ENCODE peak calls at places on chromosomes 13 and 19, in eight cellular contexts. G is foreskin fibroblast; C is fibroblast of lung; Y is CD8-positive, alpha-beta T cell; I is NB4; A is kidney epithelial cell; R is fibroblast of mammary gland; E is breast epithelium. N is an unnamed sample.

GRCh38 chr19:5396963-5397362 is 56.4 kb upstream of the PTPRS start:
- DNase-seq in G (no peak), C (no peak), Y (no peak), I (no peak), A (no peak), R (no peak), E (no peak), N (no peak)

GRCh38 chr19:41363371-41363752 is 587 bp downstream of the B9D2 start:
- DNase-seq in G (no peak), C (no peak), Y (no peak), I (no peak), A (no peak), R (no peak), E (no peak), N (peak)

GRCh38 chr13:113122571-113123225 is at the start of gene F10:
- DNase-seq in G (peak), C (peak), Y (no peak), I (no peak), A (no peak), R (peak), E (no peak), N (no peak)

GRCh38 chr19:48636859-48637448 is at the start of gene DBP:
- DNase-seq in G (no peak), C (no peak), Y (no peak), I (no peak), A (no peak), R (no peak), E (peak), N (no peak)

GRCh38 chr19:49921871-49922755 is 6.9 kb upstream of the ATF5 start:
- DNase-seq in G (peak), C (peak), Y (no peak), I (peak), A (peak), R (peak), E (no peak), N (no peak)

GRCh38 chr13:85651440-85651839 is 147.8 kb downstream of the SLITRK6 start:
- DNase-seq in G (no peak), C (peak), Y (no peak), I (no peak), A (no peak), R (no peak), E (no peak), N (no peak)

GRCh38 chr13:24680258-24680920 is at the start of gene ATP12A:
- DNase-seq in G (no peak), C (no peak), Y (peak), I (no peak), A (no peak), R (no peak), E (no peak), N (peak)

GRCh38 chr19:55460670-55461258 is 678 bp downstream of the ISOC2 start:
- DNase-seq in G (peak), C (peak), Y (no peak), I (peak), A (no peak), R (peak), E (peak), N (peak)

GRCh38 chr19:44608391-44608821 is 5.0 kb upstream of the IGSF23 start:
- DNase-seq in G (no peak), C (peak), Y (no peak), I (no peak), A (no peak), R (peak), E (no peak), N (no peak)

GRCh38 chr13:110680852-110681251 is 25.1 kb downstream of the CARS2 start:
- DNase-seq in G (no peak), C (no peak), Y (peak), I (peak), A (no peak), R (peak), E (no peak), N (peak)
- TF ChIP-seq CTCF in G (peak), C (peak), Y (no peak), I (peak), A (peak), R (peak), E (no peak), N (peak)

GRCh38 chr19:8366961-8367326 is 3.0 kb downstream of the ANGPTL4 start:
- DNase-seq in G (no peak), C (peak), Y (no peak), I (peak), A (no peak), R (peak), E (no peak), N (no peak)
- H3K4me3 ChIP-seq in G (no peak), C (peak), Y (no peak), I (no peak), A (no peak), R (peak), E (peak), N (no peak)

GRCh38 chr13:71977028-71977427 is 110.0 kb upstream of the DACH1 start:
- DNase-seq in G (no peak), C (no peak), Y (no peak), I (no peak), A (no peak), R (no peak), E (no peak), N (no peak)

DNA sequence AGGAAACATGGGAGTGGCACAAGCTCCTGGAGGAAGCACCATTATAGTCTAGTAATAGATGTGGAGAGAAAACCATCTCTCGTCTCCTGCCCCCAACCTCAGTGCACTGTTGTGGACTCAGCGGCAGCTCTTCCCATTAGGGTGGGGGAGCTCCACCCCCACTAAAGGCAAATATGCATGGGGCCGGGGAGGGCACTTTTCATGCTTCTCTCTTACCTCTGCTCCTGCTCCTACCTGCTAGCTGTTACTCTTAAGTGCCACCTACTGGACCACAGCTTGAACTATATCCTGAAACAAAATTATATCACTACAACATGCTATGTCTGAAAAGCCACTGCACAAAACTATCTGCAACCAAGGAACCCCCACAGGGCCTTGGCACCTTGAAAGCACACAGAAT is 112.6 kb upstream of the DACH1 start:
- DNase-seq in G (no peak), C (peak), Y (no peak), I (peak), A (no peak), R (no peak), E (no peak), N (peak)
- TF ChIP-seq CTCF in G (no peak), C (no peak), Y (no peak), I (peak), A (peak), R (no peak), E (no peak), N (peak)

GRCh38 chr19:45881082-45881908 is 4.6 kb downstream of the IRF2BP1 start:
- DNase-seq in G (no peak), C (no peak), Y (no peak), I (no peak), A (no peak), R (no peak), E (no peak), N (no peak)

GRCh38 chr19:45881909-45882528 is 3.9 kb downstream of the IRF2BP1 start:
- DNase-seq in G (no peak), C (no peak), Y (no peak), I (no peak), A (no peak), R (no peak), E (no peak), N (no peak)

GRCh38 chr19:45883881-45884681 is 1.9 kb downstream of the IRF2BP1 start:
- DNase-seq in G (no peak), C (no peak), Y (no peak), I (no peak), A (no peak), R (no peak), E (no peak), N (no peak)

GRCh38 chr19:45883586-45883880 is 2.4 kb downstream of the IRF2BP1 start:
- DNase-seq in G (no peak), C (no peak), Y (no peak), I (no peak), A (no peak), R (no peak), E (no peak), N (no peak)

GRCh38 chr19:45882652-45883585 is 3.0 kb downstream of the IRF2BP1 start:
- DNase-seq in G (peak), C (peak), Y (peak), I (peak), A (no peak), R (peak), E (peak), N (peak)
- H3K4me3 ChIP-seq in G (no peak), C (no peak), Y (no peak), I (peak), A (peak), R (no peak), E (no peak), N (peak)

DNA sequence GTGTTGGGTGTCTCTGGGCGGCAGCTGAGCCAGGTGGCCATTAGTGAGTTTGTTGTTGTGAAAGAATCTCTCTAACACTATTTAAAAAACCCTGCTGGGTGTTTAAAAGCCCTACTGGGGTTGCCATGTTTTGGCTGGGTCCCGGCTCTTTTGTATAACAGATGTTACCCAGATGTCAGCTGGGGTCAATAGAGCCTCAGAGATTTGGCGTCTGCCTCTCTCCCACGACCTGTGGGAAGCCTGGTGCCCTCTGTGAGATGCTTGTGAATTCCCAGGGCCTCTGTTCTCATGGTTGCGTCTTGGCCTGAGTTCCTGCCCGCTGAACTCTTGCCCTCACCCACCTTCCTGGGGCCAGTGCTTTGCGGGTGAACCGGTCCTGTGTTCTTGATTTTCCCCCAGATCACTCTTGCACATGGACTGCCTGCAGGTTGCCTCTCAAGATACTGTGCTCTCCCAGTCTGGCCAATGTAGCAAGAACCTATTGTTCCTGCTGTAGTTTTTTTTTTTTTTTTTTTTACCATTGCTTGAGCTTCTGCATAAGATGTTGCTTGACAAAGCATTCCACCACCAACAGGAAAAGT is 9.5 kb downstream of the NFILZ start:
- DNase-seq in G (no peak), C (no peak), Y (no peak), I (no peak), A (no peak), R (no peak), E (no peak), N (no peak)
- TF ChIP-seq CTCF in G (no peak), C (no peak), Y (no peak), I (no peak), A (no peak), R (no peak), E (no peak), N (no peak)